ENCODE peak calls at places on chromosome 10, in seven cellular contexts. One of them, this sample, is unnamed.

GRCh38 chr10:37831495-37832333 is 25.7 kb downstream of the ZNF248 start:
- DNase-seq in IMR-90: no peak
- DNase-seq in lung: no peak
- DNase-seq in CD4-positive, alpha-beta T cell: no peak
- DNase-seq in GM20000: no peak
- DNase-seq in dorsolateral prefrontal cortex: no peak
- DNase-seq in HFFc6: no peak
- DNase-seq in this sample: no peak

GRCh38 chr10:14358886-14359573 is 28.3 kb upstream of the FRMD4A start:
- DNase-seq in lung: no peak
- DNase-seq in HFFc6: no peak
- DNase-seq in IMR-90: no peak
- DNase-seq in CD4-positive, alpha-beta T cell: no peak
- DNase-seq in dorsolateral prefrontal cortex: no peak
- DNase-seq in GM20000: no peak
- DNase-seq in this sample: no peak

GRCh38 chr10:47363781-47364180 is 15.6 kb downstream of the RBP3 start:
- DNase-seq in HFFc6: no peak
- DNase-seq in GM20000: no peak
- DNase-seq in IMR-90: no peak
- DNase-seq in dorsolateral prefrontal cortex: peak; percentile 1
- DNase-seq in lung: no peak
- DNase-seq in CD4-positive, alpha-beta T cell: no peak
- DNase-seq in this sample: no peak

GRCh38 chr10:132792796-132793195 is 6.8 kb upstream of the NKX6-2 start:
- DNase-seq in HFFc6: no peak
- DNase-seq in GM20000: no peak
- DNase-seq in IMR-90: no peak
- DNase-seq in CD4-positive, alpha-beta T cell: no peak
- DNase-seq in lung: no peak
- DNase-seq in dorsolateral prefrontal cortex: no peak
- DNase-seq in this sample: no peak

GRCh38 chr10:114315566-114316420 is 76.7 kb downstream of the VWA2 start:
- DNase-seq in GM20000: no peak
- DNase-seq in IMR-90: no peak
- DNase-seq in CD4-positive, alpha-beta T cell: no peak
- DNase-seq in lung: no peak
- DNase-seq in dorsolateral prefrontal cortex: no peak
- DNase-seq in HFFc6: no peak
- DNase-seq in this sample: no peak

GRCh38 chr10:127973810-127974311 is 67.0 kb downstream of the PTPRE start:
- DNase-seq in dorsolateral prefrontal cortex: no peak
- DNase-seq in lung: no peak
- DNase-seq in GM20000: no peak
- DNase-seq in HFFc6: no peak
- DNase-seq in CD4-positive, alpha-beta T cell: no peak
- DNase-seq in IMR-90: no peak
- DNase-seq in this sample: peak; percentile 38

GRCh38 chr10:91901784-91902677 is 7.3 kb downstream of the FGFBP3 start:
- DNase-seq in CD4-positive, alpha-beta T cell: peak; percentile 31
- DNase-seq in GM20000: no peak
- DNase-seq in HFFc6: peak; percentile 92
- DNase-seq in lung: no peak
- DNase-seq in IMR-90: peak; percentile 97
- DNase-seq in dorsolateral prefrontal cortex: peak; percentile 14
- DNase-seq in this sample: no peak

GRCh38 chr10:5354068-5354467 is 10.7 kb upstream of the UCN3 start:
- DNase-seq in IMR-90: no peak
- DNase-seq in HFFc6: no peak
- DNase-seq in GM20000: no peak
- DNase-seq in lung: no peak
- DNase-seq in CD4-positive, alpha-beta T cell: no peak
- DNase-seq in dorsolateral prefrontal cortex: no peak
- DNase-seq in this sample: no peak

GRCh38 chr10:48470115-48470892 is 134.6 kb downstream of the ARHGAP22 start:
- DNase-seq in lung: no peak
- DNase-seq in dorsolateral prefrontal cortex: no peak
- DNase-seq in CD4-positive, alpha-beta T cell: no peak
- DNase-seq in HFFc6: no peak
- DNase-seq in GM20000: no peak
- DNase-seq in IMR-90: peak; percentile 12
- DNase-seq in this sample: no peak

GRCh38 chr10:50497758-50498157 is 126.0 kb downstream of the SGMS1 start:
- DNase-seq in IMR-90: peak; percentile 86
- DNase-seq in HFFc6: peak; percentile 59
- DNase-seq in GM20000: peak; percentile 49
- DNase-seq in lung: no peak
- DNase-seq in CD4-positive, alpha-beta T cell: no peak
- DNase-seq in dorsolateral prefrontal cortex: no peak
- DNase-seq in this sample: no peak

GRCh38 chr10:112605063-112605462 is 158.0 kb downstream of the VTI1A start:
- DNase-seq in dorsolateral prefrontal cortex: no peak
- DNase-seq in GM20000: no peak
- DNase-seq in CD4-positive, alpha-beta T cell: no peak
- DNase-seq in HFFc6: no peak
- DNase-seq in lung: no peak
- DNase-seq in IMR-90: no peak
- DNase-seq in this sample: peak; percentile 28

GRCh38 chr10:95327367-95327766 is 36.6 kb upstream of the PDLIM1 start:
- DNase-seq in IMR-90: peak; percentile 66
- DNase-seq in GM20000: no peak
- DNase-seq in dorsolateral prefrontal cortex: peak; percentile 22
- DNase-seq in lung: peak; percentile 52
- DNase-seq in HFFc6: peak; percentile 40
- DNase-seq in CD4-positive, alpha-beta T cell: no peak
- DNase-seq in this sample: no peak

GRCh38 chr10:43076876-43077420 is at the start of gene RET:
- DNase-seq in HFFc6: no peak
- DNase-seq in IMR-90: no peak
- DNase-seq in GM20000: peak; percentile 61
- DNase-seq in CD4-positive, alpha-beta T cell: no peak
- DNase-seq in dorsolateral prefrontal cortex: peak; percentile 54
- DNase-seq in lung: no peak
- DNase-seq in this sample: peak; percentile 59

GRCh38 chr10:123021517-123021916 is 12.7 kb downstream of the ACADSB start:
- DNase-seq in CD4-positive, alpha-beta T cell: no peak
- DNase-seq in IMR-90: no peak
- DNase-seq in lung: no peak
- DNase-seq in dorsolateral prefrontal cortex: no peak
- DNase-seq in GM20000: no peak
- DNase-seq in HFFc6: peak; percentile 15
- DNase-seq in this sample: no peak

GRCh38 chr10:92590623-92591549 is 2.0 kb upstream of the KIF11 start:
- DNase-seq in IMR-90: peak; percentile 69
- DNase-seq in GM20000: peak; percentile 54
- DNase-seq in lung: no peak
- DNase-seq in dorsolateral prefrontal cortex: peak; percentile 19
- DNase-seq in HFFc6: peak; percentile 45
- DNase-seq in CD4-positive, alpha-beta T cell: no peak
- DNase-seq in this sample: peak; percentile 82

GRCh38 chr10:86312701-86313270 is 53.8 kb downstream of the GRID1 start:
- DNase-seq in GM20000: no peak
- DNase-seq in lung: no peak
- DNase-seq in CD4-positive, alpha-beta T cell: no peak
- DNase-seq in dorsolateral prefrontal cortex: no peak
- DNase-seq in IMR-90: no peak
- DNase-seq in HFFc6: no peak
- DNase-seq in this sample: no peak

GRCh38 chr10:30510184-30510931 is 76.4 kb downstream of the MAP3K8 start:
- DNase-seq in lung: peak; percentile 63
- DNase-seq in dorsolateral prefrontal cortex: no peak
- DNase-seq in CD4-positive, alpha-beta T cell: no peak
- DNase-seq in GM20000: peak; percentile 61
- DNase-seq in IMR-90: peak; percentile 74
- DNase-seq in HFFc6: peak; percentile 71
- DNase-seq in this sample: no peak

GRCh38 chr10:126908729-126909526 is 3.7 kb downstream of the DOCK1 start:
- DNase-seq in HFFc6: no peak
- DNase-seq in GM20000: no peak
- DNase-seq in lung: no peak
- DNase-seq in CD4-positive, alpha-beta T cell: no peak
- DNase-seq in IMR-90: no peak
- DNase-seq in dorsolateral prefrontal cortex: no peak
- DNase-seq in this sample: no peak

GRCh38 chr10:48449501-48450232 is 143.2 kb downstream of the MAPK8 start:
- DNase-seq in CD4-positive, alpha-beta T cell: no peak
- DNase-seq in IMR-90: no peak
- DNase-seq in dorsolateral prefrontal cortex: peak; percentile 45
- DNase-seq in HFFc6: no peak
- DNase-seq in GM20000: peak; percentile 38
- DNase-seq in lung: peak; percentile 25
- DNase-seq in this sample: no peak

GRCh38 chr10:8331387-8331786 is 276.9 kb downstream of the GATA3 start:
- DNase-seq in IMR-90: no peak
- DNase-seq in HFFc6: no peak
- DNase-seq in GM20000: no peak
- DNase-seq in CD4-positive, alpha-beta T cell: peak; percentile 9
- DNase-seq in lung: no peak
- DNase-seq in dorsolateral prefrontal cortex: no peak
- DNase-seq in this sample: no peak

GRCh38 chr10:51804861-51805260 is 105.5 kb upstream of the CSTF2T start:
- DNase-seq in CD4-positive, alpha-beta T cell: no peak
- DNase-seq in IMR-90: peak; percentile 84
- DNase-seq in lung: no peak
- DNase-seq in HFFc6: peak; percentile 9
- DNase-seq in GM20000: no peak
- DNase-seq in dorsolateral prefrontal cortex: no peak
- DNase-seq in this sample: no peak

GRCh38 chr10:97629289-97629688 is 4.0 kb downstream of the MORN4 start:
- DNase-seq in IMR-90: no peak
- DNase-seq in CD4-positive, alpha-beta T cell: no peak
- DNase-seq in lung: no peak
- DNase-seq in GM20000: no peak
- DNase-seq in HFFc6: no peak
- DNase-seq in dorsolateral prefrontal cortex: no peak
- DNase-seq in this sample: no peak

GRCh38 chr10:97635577-97635976 is 2.3 kb upstream of the MORN4 start:
- DNase-seq in CD4-positive, alpha-beta T cell: no peak
- DNase-seq in HFFc6: no peak
- DNase-seq in IMR-90: no peak
- DNase-seq in lung: no peak
- DNase-seq in GM20000: no peak
- DNase-seq in dorsolateral prefrontal cortex: no peak
- DNase-seq in this sample: no peak

GRCh38 chr10:97632949-97633884 is at the start of gene MORN4:
- DNase-seq in dorsolateral prefrontal cortex: peak; percentile 93
- DNase-seq in GM20000: peak; percentile 89
- DNase-seq in CD4-positive, alpha-beta T cell: peak; percentile 85
- DNase-seq in HFFc6: peak; percentile 89
- DNase-seq in lung: peak; percentile 95
- DNase-seq in IMR-90: peak; percentile 84
- DNase-seq in this sample: peak; percentile 96

GRCh38 chr10:97631098-97631497 is 2.2 kb downstream of the MORN4 start:
- DNase-seq in HFFc6: no peak
- DNase-seq in CD4-positive, alpha-beta T cell: no peak
- DNase-seq in IMR-90: peak; percentile 86
- DNase-seq in lung: no peak
- DNase-seq in dorsolateral prefrontal cortex: no peak
- DNase-seq in GM20000: no peak
- DNase-seq in this sample: no peak

DNA sequence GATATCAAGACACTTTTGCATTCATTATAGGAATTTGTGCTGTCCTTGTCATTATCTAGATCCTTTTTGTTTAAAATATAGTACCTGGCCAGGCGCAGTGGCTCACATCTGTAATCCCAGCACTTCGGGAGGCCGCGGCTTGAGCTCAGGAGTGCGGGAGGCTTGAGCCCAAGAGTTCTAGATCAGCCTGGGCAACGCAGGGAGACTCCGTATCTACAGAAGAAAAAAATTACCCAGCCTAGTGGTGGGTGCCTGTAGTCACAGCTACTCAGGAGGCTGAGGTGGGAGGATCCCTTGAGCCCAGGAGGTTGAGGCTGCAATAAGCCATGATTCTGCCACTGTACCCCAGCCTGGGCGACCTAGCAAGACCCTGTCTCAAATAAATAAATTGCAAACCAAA is 621 bp upstream of the MORN4 start:
- DNase-seq in GM20000: no peak
- DNase-seq in IMR-90: no peak
- DNase-seq in dorsolateral prefrontal cortex: no peak
- DNase-seq in lung: no peak
- DNase-seq in HFFc6: no peak
- DNase-seq in CD4-positive, alpha-beta T cell: no peak
- DNase-seq in this sample: peak; percentile 30
- TF ChIP-seq CTCF in GM20000: no peak
- TF ChIP-seq CTCF in IMR-90: no peak
- TF ChIP-seq CTCF in dorsolateral prefrontal cortex: no peak
- TF ChIP-seq CTCF in lung: no peak
- TF ChIP-seq CTCF in HFFc6: peak; percentile 44
- TF ChIP-seq CTCF in CD4-positive, alpha-beta T cell: no peak
- TF ChIP-seq CTCF in this sample: peak; percentile 18

DNA sequence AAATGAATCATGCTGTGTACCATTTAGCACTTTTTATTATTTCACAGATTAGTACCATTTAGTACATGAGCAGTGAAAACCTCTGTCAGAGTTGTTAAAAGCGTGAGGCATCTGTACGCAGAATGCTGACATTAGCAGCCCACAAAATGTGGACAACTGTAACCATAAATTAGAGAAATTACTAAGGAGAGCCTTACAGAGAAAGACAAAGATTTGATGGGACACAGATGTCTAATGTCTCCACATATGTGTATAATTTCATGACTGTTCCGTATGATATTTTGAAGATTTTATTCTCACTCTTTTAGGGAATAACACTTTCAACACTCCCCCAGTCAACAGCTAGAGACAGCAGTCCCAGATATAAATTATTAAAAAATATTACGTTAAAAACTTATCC is 414.0 kb upstream of the ANKRD30A start:
- DNase-seq in CD4-positive, alpha-beta T cell: no peak
- DNase-seq in dorsolateral prefrontal cortex: no peak
- DNase-seq in GM20000: no peak
- DNase-seq in lung: no peak
- DNase-seq in HFFc6: no peak
- DNase-seq in IMR-90: no peak
- DNase-seq in this sample: no peak
- TF ChIP-seq CTCF in CD4-positive, alpha-beta T cell: no peak
- TF ChIP-seq CTCF in dorsolateral prefrontal cortex: no peak
- TF ChIP-seq CTCF in GM20000: no peak
- TF ChIP-seq CTCF in lung: no peak
- TF ChIP-seq CTCF in HFFc6: no peak
- TF ChIP-seq CTCF in IMR-90: no peak
- TF ChIP-seq CTCF in this sample: no peak

GRCh38 chr10:103854687-103855423 is 521 bp downstream of the SH3PXD2A start:
- DNase-seq in IMR-90: peak; percentile 24
- DNase-seq in CD4-positive, alpha-beta T cell: peak; percentile 5
- DNase-seq in dorsolateral prefrontal cortex: peak; percentile 64
- DNase-seq in HFFc6: no peak
- DNase-seq in GM20000: peak; percentile 46
- DNase-seq in lung: no peak
- DNase-seq in this sample: peak; percentile 39
- TF ChIP-seq CTCF in IMR-90: peak; percentile 12
- TF ChIP-seq CTCF in CD4-positive, alpha-beta T cell: no peak
- TF ChIP-seq CTCF in dorsolateral prefrontal cortex: peak; percentile 21
- TF ChIP-seq CTCF in HFFc6: peak; percentile 43
- TF ChIP-seq CTCF in GM20000: no peak
- TF ChIP-seq CTCF in lung: no peak
- TF ChIP-seq CTCF in this sample: no peak

DNA sequence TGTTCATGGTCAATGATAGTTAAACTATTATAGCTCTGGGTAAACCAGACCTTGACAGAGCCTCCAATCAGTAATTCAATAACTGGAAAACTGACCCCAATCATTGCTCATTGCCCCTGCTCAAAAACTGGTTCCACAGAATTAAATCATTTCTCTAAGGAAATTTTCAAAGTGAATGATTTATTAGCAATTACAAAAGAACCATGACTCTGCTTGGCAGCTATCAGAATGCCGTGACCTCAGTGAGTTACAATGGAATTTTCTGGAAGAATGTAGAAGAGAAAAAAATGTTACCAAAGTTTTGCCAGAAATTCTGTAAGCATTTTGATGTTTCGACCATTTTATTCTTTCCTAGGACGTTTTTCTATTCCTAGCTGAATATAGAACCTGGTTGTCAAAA is 106.8 kb upstream of the APBB1IP start:
- DNase-seq in HFFc6: no peak
- DNase-seq in dorsolateral prefrontal cortex: no peak
- DNase-seq in lung: no peak
- DNase-seq in GM20000: no peak
- DNase-seq in IMR-90: no peak
- DNase-seq in CD4-positive, alpha-beta T cell: no peak
- DNase-seq in this sample: no peak
- TF ChIP-seq CTCF in HFFc6: no peak
- TF ChIP-seq CTCF in dorsolateral prefrontal cortex: no peak
- TF ChIP-seq CTCF in lung: no peak
- TF ChIP-seq CTCF in GM20000: no peak
- TF ChIP-seq CTCF in IMR-90: no peak
- TF ChIP-seq CTCF in CD4-positive, alpha-beta T cell: no peak
- TF ChIP-seq CTCF in this sample: no peak